ENCODE peak calls at places on chromosomes 13 and 19, in seven cellular contexts. F is heart right ventricle, H is ascending aorta, G is RWPE2, N is psoas muscle, B is fibroblast of lung, Q is A549. K is an unnamed sample.

GRCh38 chr19:2051771-2052704 is 994 bp upstream of the MKNK2 start:
- DNase-seq in H (no peak), N (peak; percentile 75), F (peak; percentile 75), G (no peak), Q (no peak), B (no peak), K (no peak)

GRCh38 chr19:33403221-33403972 is 29.9 kb downstream of the CEBPG start:
- DNase-seq in B (no peak), G (peak; percentile 39), H (no peak), F (no peak), N (peak; percentile 55), Q (no peak), K (no peak)

GRCh38 chr19:13881692-13882418 is 4.9 kb downstream of the NANOS3 start:
- DNase-seq in F (peak; percentile 44), N (no peak), G (no peak), H (no peak), Q (no peak), B (peak; percentile 73), K (no peak)

GRCh38 chr19:33040994-33041827 is 23.5 kb downstream of the RHPN2 start:
- DNase-seq in G (no peak), Q (peak; percentile 100), N (peak; percentile 57), F (no peak), B (peak; percentile 47), H (no peak), K (no peak)

GRCh38 chr19:45153339-45154063 is 7.3 kb downstream of the NKPD1 start:
- DNase-seq in G (no peak), B (peak; percentile 51), Q (no peak), H (no peak), F (peak; percentile 40), N (peak; percentile 70), K (peak; percentile 84)

GRCh38 chr19:49528211-49528771 is 488 bp downstream of the RCN3 start:
- DNase-seq in F (peak; percentile 29), N (no peak), B (peak; percentile 69), G (no peak), H (no peak), Q (no peak), K (no peak)

GRCh38 chr19:4134351-4134750 is 10.4 kb upstream of the MAP2K2 start:
- DNase-seq in Q (no peak), H (no peak), N (no peak), B (peak; percentile 18), G (no peak), F (no peak), K (no peak)

GRCh38 chr13:20016649-20017364 is 58.3 kb downstream of the ZMYM2 start:
- DNase-seq in G (no peak), N (no peak), H (no peak), B (no peak), Q (no peak), F (no peak), K (peak; percentile 57)

DNA sequence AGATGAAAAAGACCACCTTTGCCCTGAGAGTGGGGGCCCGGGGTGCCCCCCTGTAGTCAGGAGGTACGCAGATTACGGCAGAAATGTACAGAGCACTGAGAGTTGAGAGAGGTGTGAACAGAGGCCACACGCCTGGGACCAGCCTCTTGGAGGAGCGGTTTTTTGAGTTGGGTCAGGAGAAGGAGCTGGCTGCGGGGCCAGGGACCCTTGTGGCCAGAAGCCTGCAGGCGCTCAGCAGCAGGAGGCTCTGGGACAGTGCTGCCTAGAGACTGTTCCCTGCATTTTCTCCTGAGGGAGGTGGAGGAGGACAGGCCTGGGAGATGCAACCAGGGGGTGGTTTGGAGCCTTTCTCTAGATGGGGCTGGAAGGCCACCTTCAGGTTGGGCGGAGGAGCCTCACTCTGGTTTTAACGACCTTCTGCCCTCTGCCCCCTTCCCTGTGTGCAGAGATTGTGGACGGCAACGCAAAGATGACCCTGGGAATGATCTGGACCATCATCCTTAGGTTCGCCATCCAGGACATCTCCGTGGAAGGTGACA is 39.7 kb downstream of the CAPN12 start:
- DNase-seq in H (no peak), G (no peak), N (no peak), B (no peak), Q (no peak), F (no peak), K (no peak)
- H3K4me1 ChIP-seq in H (peaks cover 67% of the 10 kb centered on the region), G (no peaks in the 10 kb centered on the region), N (peaks cover 38% of the 10 kb centered on the region), B (peaks cover 31% of the 10 kb centered on the region), Q (peaks cover 94% of the 10 kb centered on the region), F (peaks cover 59% of the 10 kb centered on the region), K (no peaks in the 10 kb centered on the region)

GRCh38 chr19:10763828-10764339 is 46.0 kb downstream of the DNM2 start:
- DNase-seq in B (no peak), H (no peak), G (no peak), Q (no peak), F (no peak), N (no peak), K (peak; percentile 23)
- H3K27ac ChIP-seq in B (no peak overlapping the region), H (no peak overlapping the region), G (no peak overlapping the region), Q (peak overlapping the region; percentile 89), F (peak overlapping the region; percentile 95), N (no peak overlapping the region), K (no peak overlapping the region)

GRCh38 chr13:68810660-68811059 is 1297.0 kb upstream of the ATXN8OS start:
- DNase-seq in N (no peak), G (no peak), F (no peak), B (no peak), H (no peak), Q (peak; percentile 2), K (no peak)
- TF ChIP-seq CTCF in N (no peak), G (peak; percentile 20), F (no peak), B (no peak), H (no peak), Q (no peak), K (peak; percentile 79)

GRCh38 chr13:51831519-51831918 is 13.5 kb downstream of the TMEM272 start:
- DNase-seq in H (no peak), G (no peak), N (no peak), F (no peak), B (no peak), Q (no peak), K (no peak)
- H3K4me1 ChIP-seq in H (no peaks in the 10 kb centered on the region), G (peaks cover 3% of the 10 kb centered on the region), N (peaks cover 6% of the 10 kb centered on the region), F (peaks cover 2% of the 10 kb centered on the region), B (no peaks in the 10 kb centered on the region), Q (no peaks in the 10 kb centered on the region), K (peaks cover 4% of the 10 kb centered on the region)

GRCh38 chr13:98856983-98857382 is 104.5 kb upstream of the SLC15A1 start:
- DNase-seq in N (no peak), H (no peak), Q (no peak), F (no peak), G (no peak), B (no peak), K (no peak)

GRCh38 chr13:98858206-98858605 is 105.7 kb upstream of the SLC15A1 start:
- DNase-seq in G (no peak), H (no peak), N (no peak), F (no peak), B (no peak), Q (no peak), K (no peak)

GRCh38 chr13:98854448-98854847 is 102.0 kb upstream of the SLC15A1 start:
- DNase-seq in B (no peak), F (no peak), N (no peak), G (no peak), H (no peak), Q (no peak), K (no peak)

GRCh38 chr13:98851276-98851675 is 98.8 kb upstream of the SLC15A1 start:
- DNase-seq in H (no peak), F (no peak), B (no peak), G (no peak), N (no peak), Q (no peak), K (no peak)

DNA sequence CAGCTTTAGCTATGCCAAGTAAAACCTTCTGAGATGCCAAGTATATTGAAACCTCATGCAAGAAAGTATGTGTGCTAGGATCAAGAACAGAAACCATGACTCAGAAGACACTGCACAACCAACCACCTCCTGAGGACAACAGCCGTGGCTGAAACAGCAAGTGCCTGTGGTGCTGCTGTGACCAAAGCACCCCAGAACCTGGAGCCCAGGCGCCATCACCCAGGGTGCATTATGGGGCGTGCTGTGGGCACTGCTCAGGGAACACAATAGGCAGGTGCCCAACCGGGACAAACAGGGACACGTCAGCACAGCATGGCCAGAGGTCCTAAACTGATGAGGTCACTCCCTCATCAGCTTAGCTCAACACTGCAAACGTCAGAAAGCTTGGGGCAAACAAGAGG is 101.3 kb upstream of the SLC15A1 start:
- DNase-seq in H (no peak), G (no peak), Q (no peak), F (no peak), B (peak; percentile 66), N (peak; percentile 58), K (no peak)
- H3K27ac ChIP-seq in H (peak overlapping the region; percentile 59), G (no peak overlapping the region), Q (no peak overlapping the region), F (no peak overlapping the region), B (no peak overlapping the region), N (peak overlapping the region; percentile 0), K (no peak overlapping the region)